ENCODE peak calls at places on chromosomes 16 and 17, in seven cellular contexts. J is ascending aorta, H is lower lobe of right lung, I is psoas muscle, B is foreskin fibroblast, Z is AG04449, M is adrenal gland. N is an unnamed sample.

GRCh38 chr17:55458977-55459376 is 37.3 kb upstream of the MMD start:
- DNase-seq in J (no peak), H (no peak), I (no peak), B (peak; percentile 87), Z (no peak), M (no peak), N (no peak)

GRCh38 chr17:20087538-20088250 is 78.5 kb downstream of the SPECC1 start:
- DNase-seq in J (no peak), H (no peak), I (no peak), B (no peak), Z (no peak), M (no peak), N (no peak)

GRCh38 chr17:57859601-57860413 is 10.0 kb upstream of the MRPS23 start:
- DNase-seq in J (no peak), H (no peak), I (no peak), B (no peak), Z (no peak), M (no peak), N (no peak)

GRCh38 chr16:88915639-88916327 is 49.3 kb upstream of the PABPN1L start:
- DNase-seq in J (no peak), H (no peak), I (no peak), B (no peak), Z (no peak), M (no peak), N (no peak)

GRCh38 chr17:57085448-57086068 is 512 bp downstream of the AKAP1 start:
- DNase-seq in J (no peak), H (peak; percentile 77), I (peak; percentile 83), B (peak; percentile 74), Z (no peak), M (peak; percentile 61), N (no peak)

GRCh38 chr17:82863941-82864720 is 24.3 kb upstream of the ZNF750 start:
- DNase-seq in J (no peak), H (no peak), I (peak; percentile 53), B (peak; percentile 89), Z (no peak), M (peak; percentile 60), N (peak; percentile 66)

GRCh38 chr17:76544916-76545365 is 5.1 kb downstream of the PRCD start:
- DNase-seq in J (no peak), H (no peak), I (no peak), B (no peak), Z (no peak), M (no peak), N (no peak)

GRCh38 chr16:72129976-72130656 is 36.5 kb downstream of the DHX38 start:
- DNase-seq in J (no peak), H (no peak), I (no peak), B (no peak), Z (no peak), M (no peak), N (no peak)

GRCh38 chr16:15788846-15789239 is 68.0 kb downstream of the MYH11 start:
- DNase-seq in J (no peak), H (no peak), I (no peak), B (no peak), Z (no peak), M (no peak), N (no peak)

GRCh38 chr16:89607937-89608740 is 5.3 kb upstream of the DPEP1 start:
- DNase-seq in J (no peak), H (no peak), I (no peak), B (no peak), Z (no peak), M (no peak), N (no peak)

DNA sequence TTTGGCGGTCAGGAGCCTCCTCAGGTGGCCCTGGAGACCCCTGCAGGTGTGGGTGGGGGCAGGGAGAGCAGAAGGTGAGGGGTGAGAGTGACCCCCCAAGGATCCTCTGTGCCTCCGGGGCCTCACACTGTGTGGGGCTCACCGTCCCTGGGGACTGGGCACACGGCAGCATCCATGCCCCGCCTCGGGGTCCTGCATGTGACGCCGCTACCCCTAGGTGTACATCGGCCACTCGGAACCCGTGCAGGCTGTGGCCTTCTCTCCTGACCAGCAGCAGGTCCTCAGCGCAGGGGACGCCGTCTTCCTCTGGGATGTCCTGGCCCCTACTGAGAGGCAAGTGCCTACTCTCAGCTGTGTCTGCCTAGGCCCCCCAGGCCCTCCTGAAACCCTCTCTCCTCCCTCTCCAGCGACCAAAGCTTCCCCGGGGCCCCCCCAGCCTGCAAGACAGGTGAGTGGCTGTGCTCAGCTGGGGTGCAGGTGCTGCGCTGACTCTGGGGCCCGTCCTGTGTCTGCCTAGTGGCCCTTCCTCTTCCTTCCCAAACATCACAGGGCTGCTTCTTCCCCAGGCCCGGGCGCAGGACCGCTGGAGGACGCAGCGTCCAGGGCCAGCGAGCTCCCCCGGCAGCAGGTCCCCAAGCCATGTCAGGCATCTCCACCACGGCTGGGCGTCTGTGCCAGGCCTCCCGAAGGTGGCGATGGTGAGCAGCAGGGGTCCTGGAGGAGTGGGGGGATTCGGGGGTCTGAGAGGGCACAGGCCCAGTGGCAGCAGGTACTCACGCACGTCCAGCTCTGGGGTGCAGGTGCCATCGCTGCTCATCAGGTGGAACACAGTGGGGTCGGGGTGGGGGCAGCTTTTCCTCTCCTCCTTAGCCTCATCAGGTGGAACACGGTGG is 9.0 kb upstream of the RHOT2 start:
- DNase-seq in J (no peak), H (no peak), I (no peak), B (no peak), Z (no peak), M (no peak), N (no peak)
- TF ChIP-seq CTCF in J (no peak), H (no peak), I (no peak), B (peak; percentile 2), Z (no peak), M (no peak), N (no peak)

GRCh38 chr16:49335828-49336227 is 37.8 kb upstream of the C16orf78 start:
- DNase-seq in J (no peak), H (no peak), I (no peak), B (no peak), Z (no peak), M (no peak), N (no peak)

GRCh38 chr16:49330562-49331201 is 42.9 kb upstream of the C16orf78 start:
- DNase-seq in J (no peak), H (no peak), I (no peak), B (no peak), Z (no peak), M (no peak), N (no peak)

GRCh38 chr16:49336581-49336980 is 37.0 kb upstream of the C16orf78 start:
- DNase-seq in J (no peak), H (no peak), I (no peak), B (no peak), Z (no peak), M (no peak), N (no peak)

GRCh38 chr16:49332589-49333267 is 40.9 kb upstream of the C16orf78 start:
- DNase-seq in J (no peak), H (no peak), I (no peak), B (no peak), Z (no peak), M (no peak), N (no peak)

DNA sequence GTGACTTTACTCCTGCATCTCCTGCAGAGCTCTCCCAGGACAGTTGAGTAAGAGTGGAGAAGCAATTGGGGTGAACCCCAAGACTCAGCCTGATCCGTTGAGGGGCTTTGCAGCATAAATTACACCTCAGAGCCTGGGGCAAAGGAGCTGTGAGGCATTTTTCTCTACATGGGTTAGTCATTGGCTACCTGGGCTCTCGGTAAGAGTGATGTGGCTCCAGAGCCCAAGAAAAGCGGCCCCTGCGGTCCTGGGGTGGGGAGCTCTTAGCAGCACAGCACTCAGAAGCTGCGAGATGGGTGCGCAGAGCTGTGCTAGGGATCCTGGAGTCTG is 40.4 kb upstream of the C16orf78 start:
- DNase-seq in J (no peak), H (no peak), I (no peak), B (no peak), Z (no peak), M (no peak), N (no peak)
- TF ChIP-seq CTCF in J (no peak), H (no peak), I (no peak), B (no peak), Z (no peak), M (no peak), N (no peak)

DNA sequence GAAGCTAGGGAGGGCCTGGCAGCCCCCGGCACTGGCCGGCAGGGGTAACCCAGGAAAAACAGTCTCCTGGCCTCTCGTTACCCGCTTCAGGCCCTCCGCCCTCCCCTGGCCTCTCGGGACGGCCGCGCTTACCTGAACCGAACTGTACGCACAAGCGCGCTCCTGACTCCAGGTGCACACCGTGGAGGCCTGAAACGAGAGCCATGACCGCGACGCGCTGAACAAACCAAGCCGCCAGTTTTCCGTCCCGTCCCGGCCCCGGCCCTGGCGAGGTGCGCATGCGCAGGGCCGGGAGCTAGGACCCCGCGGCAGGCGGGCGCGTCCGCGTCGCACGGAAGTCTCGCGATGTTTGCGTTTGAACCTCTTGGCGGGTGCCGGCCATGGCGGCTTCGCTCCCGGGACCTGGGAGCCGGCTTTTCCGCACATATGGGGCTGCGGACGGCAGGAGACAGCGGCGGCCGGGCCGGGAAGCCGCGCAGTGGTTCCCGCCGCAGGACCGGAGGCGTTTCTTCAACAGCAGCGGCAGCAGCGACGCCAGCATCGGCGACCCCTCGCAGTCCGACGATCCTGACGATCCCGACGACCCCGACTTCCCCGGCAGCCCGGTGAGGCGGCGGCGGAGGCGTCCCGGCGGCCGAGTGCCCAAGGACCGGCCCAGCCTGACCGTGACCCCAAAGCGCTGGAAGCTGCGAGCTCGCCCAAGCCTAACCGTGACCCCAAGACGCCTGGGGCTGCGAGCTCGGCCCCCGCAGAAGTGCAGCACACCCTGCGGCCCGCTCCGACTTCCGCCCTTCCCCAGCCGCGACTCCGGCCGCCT is at the start of gene HASPIN:
- DNase-seq in J (peak; percentile 45), H (peak; percentile 92), I (peak; percentile 96), B (peak; percentile 96), Z (no peak), M (peak; percentile 89), N (no peak)
- TF ChIP-seq CTCF in J (peak; percentile 8), H (peak; percentile 39), I (peak; percentile 26), B (peak; percentile 14), Z (peak; percentile 42), M (peak; percentile 38), N (peak; percentile 48)

GRCh38 chr17:79824893-79825579 is 14.2 kb downstream of the CBX4 start:
- DNase-seq in J (no peak), H (no peak), I (no peak), B (no peak), Z (no peak), M (no peak), N (no peak)
- TF ChIP-seq CTCF in J (no peak), H (no peak), I (no peak), B (no peak), Z (no peak), M (no peak), N (no peak)

DNA sequence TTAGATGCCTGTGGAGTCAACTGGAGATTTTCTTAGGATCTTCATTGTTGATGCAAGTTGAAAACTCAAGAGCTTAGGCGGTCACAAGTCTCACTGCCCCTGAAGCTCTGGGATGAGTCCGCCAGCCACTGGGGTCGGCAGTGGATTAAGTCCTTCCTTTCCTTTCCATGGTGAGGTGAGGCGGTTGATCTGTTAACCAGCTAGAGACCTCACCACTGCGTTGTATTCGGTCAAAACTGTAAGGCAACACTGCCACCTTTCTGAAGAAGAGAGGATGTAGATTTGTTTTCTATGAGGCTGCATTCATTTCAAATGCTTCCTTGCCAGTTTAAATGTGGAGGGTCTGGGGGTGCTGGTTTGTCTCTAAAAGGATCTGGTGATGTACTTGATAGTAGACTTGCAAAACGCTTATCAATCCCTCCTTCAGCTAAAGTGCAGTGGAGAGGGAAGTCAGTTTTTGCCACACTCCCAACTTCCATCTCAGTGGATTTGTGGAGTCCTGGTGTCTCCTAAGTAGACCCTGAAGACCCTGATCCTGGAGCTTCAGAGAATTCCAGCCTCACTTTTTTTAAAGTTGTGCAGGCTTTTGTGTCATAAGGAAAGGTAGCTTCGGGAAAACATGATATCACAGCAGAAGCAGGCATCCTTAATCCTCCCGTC is 1.7 kb downstream of the MYOCD start:
- DNase-seq in J (no peak), H (no peak), I (no peak), B (peak; percentile 66), Z (peak; percentile 45), M (no peak), N (no peak)
- TF ChIP-seq CTCF in J (peak; percentile 62), H (peak; percentile 28), I (peak; percentile 25), B (peak; percentile 48), Z (peak; percentile 55), M (no peak), N (peak; percentile 55)